ENCODE peak calls at places on chromosomes 1 and 21, in four cellular contexts. One of them, this sample, is unnamed.

GRCh38 chr1:119475866-119476439 is 31.1 kb upstream of the HSD3B1 start:
- DNase-seq in GM12878: no peak
- DNase-seq in GM23338: peak
- DNase-seq in heart right ventricle: peak
- DNase-seq in this sample: peak

GRCh38 chr1:67555487-67556296 is 125.5 kb upstream of the SERBP1 start:
- DNase-seq in GM12878: no peak
- DNase-seq in GM23338: peak
- DNase-seq in heart right ventricle: no peak
- DNase-seq in this sample: no peak

GRCh38 chr1:1058921-1059493 is 15.1 kb downstream of the RNF223 start:
- DNase-seq in GM12878: no peak
- DNase-seq in GM23338: peak
- DNase-seq in heart right ventricle: no peak
- DNase-seq in this sample: no peak

GRCh38 chr1:184457500-184457899 is 70.7 kb downstream of the C1orf21 start:
- DNase-seq in GM12878: no peak
- DNase-seq in GM23338: no peak
- DNase-seq in heart right ventricle: no peak
- DNase-seq in this sample: no peak

GRCh38 chr1:231861541-231862481 is 235.2 kb downstream of the DISC1 start:
- DNase-seq in GM12878: no peak
- DNase-seq in GM23338: no peak
- DNase-seq in heart right ventricle: no peak
- DNase-seq in this sample: no peak

GRCh38 chr1:151945725-151946365 is 36.5 kb upstream of the THEM4 start:
- DNase-seq in GM12878: no peak
- DNase-seq in GM23338: peak
- DNase-seq in heart right ventricle: peak
- DNase-seq in this sample: peak

GRCh38 chr1:8097077-8097799 is 71.1 kb upstream of the ERRFI1 start:
- DNase-seq in GM12878: peak
- DNase-seq in GM23338: no peak
- DNase-seq in heart right ventricle: no peak
- DNase-seq in this sample: peak

GRCh38 chr1:41357451-41358151 is 3.6 kb upstream of the FOXO6 start:
- DNase-seq in GM12878: no peak
- DNase-seq in GM23338: peak
- DNase-seq in heart right ventricle: peak
- DNase-seq in this sample: no peak

GRCh38 chr1:27563407-27564263 is 40.3 kb downstream of the AHDC1 start:
- DNase-seq in GM12878: no peak
- DNase-seq in GM23338: no peak
- DNase-seq in heart right ventricle: peak
- DNase-seq in this sample: no peak

GRCh38 chr1:33841516-33841915 is 22.4 kb upstream of the HMGB4 start:
- DNase-seq in GM12878: no peak
- DNase-seq in GM23338: no peak
- DNase-seq in heart right ventricle: no peak
- DNase-seq in this sample: no peak

GRCh38 chr1:224541901-224542610 is 74.1 kb upstream of the CNIH3 start:
- DNase-seq in GM12878: no peak
- DNase-seq in GM23338: no peak
- DNase-seq in heart right ventricle: no peak
- DNase-seq in this sample: no peak

GRCh38 chr21:45504021-45504515 is 38.2 kb downstream of the SLC19A1 start:
- DNase-seq in GM12878: no peak
- DNase-seq in GM23338: no peak
- DNase-seq in heart right ventricle: peak
- DNase-seq in this sample: no peak

GRCh38 chr1:176450526-176450925 is 12.4 kb upstream of the PAPPA2 start:
- DNase-seq in GM12878: no peak
- DNase-seq in GM23338: no peak
- DNase-seq in heart right ventricle: no peak
- DNase-seq in this sample: no peak

GRCh38 chr1:201551096-201551495 is 12.2 kb downstream of the NAV1 start:
- DNase-seq in GM12878: no peak
- DNase-seq in GM23338: no peak
- DNase-seq in heart right ventricle: no peak
- DNase-seq in this sample: no peak

GRCh38 chr1:231338270-231339128 is at the start of gene SPRTN:
- DNase-seq in GM12878: no peak
- DNase-seq in GM23338: peak
- DNase-seq in heart right ventricle: no peak
- DNase-seq in this sample: no peak

GRCh38 chr1:170471310-170471839 is 60.6 kb upstream of the GORAB start:
- DNase-seq in GM12878: no peak
- DNase-seq in GM23338: no peak
- DNase-seq in heart right ventricle: no peak
- DNase-seq in this sample: no peak

GRCh38 chr1:110677526-110677925 is 2.8 kb upstream of the KCNA3 start:
- DNase-seq in GM12878: no peak
- DNase-seq in GM23338: no peak
- DNase-seq in heart right ventricle: no peak
- DNase-seq in this sample: no peak

GRCh38 chr1:64042331-64043100 is 160.9 kb upstream of the UBE2U start:
- DNase-seq in GM12878: no peak
- DNase-seq in GM23338: no peak
- DNase-seq in heart right ventricle: no peak
- DNase-seq in this sample: peak

GRCh38 chr1:119116725-119117124 is 23.7 kb downstream of the WARS2 start:
- DNase-seq in GM12878: no peak
- DNase-seq in GM23338: no peak
- DNase-seq in heart right ventricle: no peak
- DNase-seq in this sample: no peak

GRCh38 chr1:22255341-22256212 is 112.7 kb upstream of the WNT4 start:
- DNase-seq in GM12878: no peak
- DNase-seq in GM23338: no peak
- DNase-seq in heart right ventricle: no peak
- DNase-seq in this sample: no peak

GRCh38 chr21:38985423-38986378 is 180.0 kb downstream of the ETS2 start:
- DNase-seq in GM12878: peak
- DNase-seq in GM23338: no peak
- DNase-seq in heart right ventricle: peak
- DNase-seq in this sample: peak

GRCh38 chr21:37915516-37915915 is 741 bp downstream of the KCNJ6 start:
- DNase-seq in GM12878: no peak
- DNase-seq in GM23338: peak
- DNase-seq in heart right ventricle: no peak
- DNase-seq in this sample: no peak

GRCh38 chr1:25729774-25730173 is 70.2 kb upstream of the SELENON start:
- DNase-seq in GM12878: no peak
- DNase-seq in GM23338: no peak
- DNase-seq in heart right ventricle: no peak
- DNase-seq in this sample: no peak

GRCh38 chr1:8083739-8084484 is 57.8 kb upstream of the ERRFI1 start:
- DNase-seq in GM12878: no peak
- DNase-seq in GM23338: no peak
- DNase-seq in heart right ventricle: no peak
- DNase-seq in this sample: no peak

GRCh38 chr1:193480755-193481154 is 294.3 kb upstream of the B3GALT2 start:
- DNase-seq in GM12878: no peak
- DNase-seq in GM23338: no peak
- DNase-seq in heart right ventricle: no peak
- DNase-seq in this sample: no peak

GRCh38 chr1:1989102-1989542 is 14.5 kb downstream of the CFAP74 start:
- DNase-seq in GM12878: no peak
- DNase-seq in GM23338: no peak
- DNase-seq in heart right ventricle: peak
- DNase-seq in this sample: no peak

GRCh38 chr1:190904091-190904695 is 426.5 kb upstream of the BRINP3 start:
- DNase-seq in GM12878: no peak
- DNase-seq in GM23338: no peak
- DNase-seq in heart right ventricle: no peak
- DNase-seq in this sample: no peak

GRCh38 chr1:150560011-150560438 is 10.8 kb downstream of the ADAMTSL4 start:
- DNase-seq in GM12878: no peak
- DNase-seq in GM23338: peak
- DNase-seq in heart right ventricle: peak
- DNase-seq in this sample: peak

GRCh38 chr1:2268285-2269056 is 40.4 kb downstream of the SKI start:
- DNase-seq in GM12878: no peak
- DNase-seq in GM23338: no peak
- DNase-seq in heart right ventricle: no peak
- DNase-seq in this sample: no peak

GRCh38 chr1:22846453-22846852 is 126.2 kb downstream of the LACTBL1 start:
- DNase-seq in GM12878: no peak
- DNase-seq in GM23338: no peak
- DNase-seq in heart right ventricle: no peak
- DNase-seq in this sample: no peak

GRCh38 chr1:204069887-204070286 is 3.0 kb upstream of the SOX13 start:
- DNase-seq in GM12878: no peak
- DNase-seq in GM23338: no peak
- DNase-seq in heart right ventricle: no peak
- DNase-seq in this sample: no peak

GRCh38 chr1:6108937-6109636 is 63.4 kb downstream of the KCNAB2 start:
- DNase-seq in GM12878: no peak
- DNase-seq in GM23338: peak
- DNase-seq in heart right ventricle: peak
- DNase-seq in this sample: peak

GRCh38 chr1:153774780-153775431 is at the start of gene SLC27A3:
- DNase-seq in GM12878: no peak
- DNase-seq in GM23338: peak
- DNase-seq in heart right ventricle: peak
- DNase-seq in this sample: peak

GRCh38 chr1:17909634-17910033 is 154.5 kb downstream of the ACTL8 start:
- DNase-seq in GM12878: no peak
- DNase-seq in GM23338: peak
- DNase-seq in heart right ventricle: no peak
- DNase-seq in this sample: no peak
- H3K27ac ChIP-seq in GM12878: no peak
- H3K27ac ChIP-seq in GM23338: no peak
- H3K27ac ChIP-seq in heart right ventricle: no peak
- H3K27ac ChIP-seq in this sample: no peak

DNA sequence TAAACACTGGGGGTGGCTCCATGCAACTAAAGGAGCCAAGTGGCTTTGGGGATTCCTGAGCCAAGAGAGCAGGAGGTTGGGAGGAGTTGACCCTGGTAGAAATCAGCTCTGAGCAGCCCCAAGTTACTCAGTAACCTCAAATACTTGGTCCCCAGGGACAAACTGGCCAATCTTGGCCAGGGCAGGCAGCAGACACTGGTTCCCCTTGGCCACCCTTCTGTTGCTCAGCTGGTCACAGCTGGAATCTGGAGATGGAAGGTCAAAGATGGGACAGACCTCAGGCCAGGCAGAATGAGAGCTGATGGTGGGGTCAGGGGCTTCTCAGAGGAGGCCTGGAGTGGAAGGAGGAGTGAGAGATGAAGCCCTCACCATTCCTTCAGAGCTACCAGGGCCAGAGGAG is 3.3 kb upstream of the RHBG start:
- DNase-seq in GM12878: no peak
- DNase-seq in GM23338: no peak
- DNase-seq in heart right ventricle: no peak
- DNase-seq in this sample: no peak
- TF ChIP-seq CTCF in GM12878: no peak
- TF ChIP-seq CTCF in GM23338: no peak
- TF ChIP-seq CTCF in heart right ventricle: no peak
- TF ChIP-seq CTCF in this sample: no peak

GRCh38 chr1:115757866-115758265 is 10.6 kb downstream of the CASQ2 start:
- DNase-seq in GM12878: no peak
- DNase-seq in GM23338: no peak
- DNase-seq in heart right ventricle: no peak
- DNase-seq in this sample: no peak

GRCh38 chr1:115753371-115753770 is 15.1 kb downstream of the CASQ2 start:
- DNase-seq in GM12878: no peak
- DNase-seq in GM23338: no peak
- DNase-seq in heart right ventricle: no peak
- DNase-seq in this sample: no peak

GRCh38 chr1:115753830-115754229 is 14.7 kb downstream of the CASQ2 start:
- DNase-seq in GM12878: no peak
- DNase-seq in GM23338: no peak
- DNase-seq in heart right ventricle: no peak
- DNase-seq in this sample: no peak

GRCh38 chr1:115755436-115756370 is 12.8 kb downstream of the CASQ2 start:
- DNase-seq in GM12878: no peak
- DNase-seq in GM23338: no peak
- DNase-seq in heart right ventricle: no peak
- DNase-seq in this sample: no peak

DNA sequence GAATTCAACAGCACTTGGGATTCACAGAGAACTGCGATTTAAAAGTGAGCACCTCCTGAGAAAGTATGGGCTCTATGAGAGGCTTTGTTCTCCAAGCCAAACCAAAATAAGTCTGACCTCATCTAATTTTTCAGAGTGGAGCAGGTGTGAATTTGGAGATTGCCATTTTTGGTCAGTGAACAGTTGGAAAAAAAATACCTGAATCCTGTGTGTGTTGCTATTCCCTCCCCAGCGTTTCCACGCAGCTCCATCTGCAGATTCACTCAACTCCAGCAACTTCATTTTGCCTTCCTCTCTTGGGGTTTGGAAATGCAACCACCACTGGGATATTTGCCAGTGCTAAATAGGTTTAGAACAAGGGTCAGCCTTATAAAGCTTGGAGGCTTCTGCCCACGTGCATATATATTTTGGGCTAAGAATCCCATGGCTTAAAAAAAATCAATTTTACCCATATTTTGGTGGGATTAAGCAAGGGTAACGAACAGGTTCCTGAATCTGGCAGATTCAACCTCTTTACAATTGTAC is 11.2 kb downstream of the CASQ2 start:
- DNase-seq in GM12878: no peak
- DNase-seq in GM23338: no peak
- DNase-seq in heart right ventricle: no peak
- DNase-seq in this sample: no peak
- H3K27ac ChIP-seq in GM12878: no peak
- H3K27ac ChIP-seq in GM23338: no peak
- H3K27ac ChIP-seq in heart right ventricle: peak
- H3K27ac ChIP-seq in this sample: no peak

GRCh38 chr1:24319962-24320361 is 805 bp downstream of the GRHL3 start:
- DNase-seq in GM12878: no peak
- DNase-seq in GM23338: no peak
- DNase-seq in heart right ventricle: no peak
- DNase-seq in this sample: no peak

GRCh38 chr1:24318988-24319863 is at the start of gene GRHL3:
- DNase-seq in GM12878: no peak
- DNase-seq in GM23338: peak
- DNase-seq in heart right ventricle: no peak
- DNase-seq in this sample: peak

GRCh38 chr1:24321712-24322635 is 2.8 kb downstream of the GRHL3 start:
- DNase-seq in GM12878: no peak
- DNase-seq in GM23338: peak
- DNase-seq in heart right ventricle: peak
- DNase-seq in this sample: peak

GRCh38 chr1:24322636-24323177 is 3.5 kb downstream of the GRHL3 start:
- DNase-seq in GM12878: no peak
- DNase-seq in GM23338: no peak
- DNase-seq in heart right ventricle: no peak
- DNase-seq in this sample: no peak

GRCh38 chr1:24321150-24321549 is 2.0 kb downstream of the GRHL3 start:
- DNase-seq in GM12878: no peak
- DNase-seq in GM23338: no peak
- DNase-seq in heart right ventricle: no peak
- DNase-seq in this sample: no peak
- TF ChIP-seq CTCF in GM12878: no peak
- TF ChIP-seq CTCF in GM23338: no peak
- TF ChIP-seq CTCF in heart right ventricle: no peak
- TF ChIP-seq CTCF in this sample: no peak

This sample was measured in RWPE1.